ENCODE peak calls at places on chromosomes 4 and X, in five cellular contexts. U is GM13976, W is NB4, K is ureter, Y is iris pigment epithelial cell. T is an unnamed sample.

GRCh38 chr4:53150631-53151488 is 215.0 kb downstream of the SCFD2 start:
- DNase-seq in U (no peak), W (peak), K (no peak), Y (peak), T (no peak)

GRCh38 chr4:1079711-1080265 is 33.6 kb downstream of the RNF212 start:
- DNase-seq in U (no peak), W (no peak), K (no peak), Y (no peak), T (no peak)

GRCh38 chr4:153901220-153901619 is 112.3 kb upstream of the SFRP2 start:
- DNase-seq in U (no peak), W (no peak), K (no peak), Y (no peak), T (no peak)

GRCh38 chrX:40155617-40156471 is 58.1 kb upstream of the BCOR start:
- DNase-seq in U (no peak), W (no peak), K (no peak), Y (no peak), T (peak)

GRCh38 chr4:169907705-169908104 is 118.5 kb downstream of the MFAP3L start:
- DNase-seq in U (no peak), W (no peak), K (no peak), Y (no peak), T (no peak)

GRCh38 chr4:40557741-40558140 is 71.9 kb downstream of the RBM47 start:
- DNase-seq in U (no peak), W (peak), K (no peak), Y (peak), T (no peak)

GRCh38 chr4:114015444-114015899 is 36.0 kb upstream of the ARSJ start:
- DNase-seq in U (no peak), W (no peak), K (no peak), Y (peak), T (no peak)

GRCh38 chrX:20454117-20454516 is 187.4 kb upstream of the RPS6KA3 start:
- DNase-seq in U (no peak), W (no peak), K (no peak), Y (no peak), T (no peak)

GRCh38 chr4:30616943-30617646 is 103.1 kb upstream of the PCDH7 start:
- DNase-seq in U (no peak), W (no peak), K (no peak), Y (peak), T (no peak)

GRCh38 chr4:188433916-188434315 is 294.7 kb downstream of the TRIML1 start:
- DNase-seq in U (no peak), W (no peak), K (no peak), Y (no peak), T (no peak)

GRCh38 chrX:146907391-146908240 is 93.1 kb upstream of the CXorf51A start:
- DNase-seq in U (no peak), W (no peak), K (no peak), Y (peak), T (no peak)

GRCh38 chr4:53902786-53903185 is 161.6 kb downstream of the CHIC2 start:
- DNase-seq in U (no peak), W (no peak), K (no peak), Y (peak), T (no peak)

GRCh38 chr4:109007976-109008375 is 245.1 kb upstream of the ETNPPL start:
- DNase-seq in U (no peak), W (no peak), K (no peak), Y (no peak), T (no peak)

GRCh38 chr4:186699298-186699697 is 24.4 kb downstream of the FAT1 start:
- DNase-seq in U (no peak), W (no peak), K (peak), Y (peak), T (no peak)

GRCh38 chr4:153594208-153594607 is 89.9 kb upstream of the TLR2 start:
- DNase-seq in U (no peak), W (no peak), K (no peak), Y (peak), T (no peak)

GRCh38 chr4:83115000-83115399 is 471 bp upstream of the PLAC8 start:
- DNase-seq in U (no peak), W (no peak), K (no peak), Y (peak), T (no peak)

GRCh38 chr4:185520119-185520518 is 15.2 kb downstream of the PDLIM3 start:
- DNase-seq in U (no peak), W (no peak), K (no peak), Y (peak), T (no peak)

GRCh38 chr4:19346636-19347035 is 905.1 kb upstream of the SLIT2 start:
- DNase-seq in U (no peak), W (no peak), K (no peak), Y (no peak), T (no peak)